ENCODE peak calls at places on chromosomes 11 and 22, in ten cellular contexts. L, I, U, Q, G, F, Z, P, X and A are unnamed samples.

GRCh38 chr11:67504023-67504949 is 877 bp downstream of the PITPNM1 start:
- DNase-seq in L (peak; percentile 22), I (no peak), U (peak; percentile 73), Q (no peak), G (peak; percentile 33), F (peak; percentile 22), Z (no peak), P (peak; percentile 55), X (no peak), A (no peak)

GRCh38 chr22:38982008-38982927 is at the start of gene APOBEC3B:
- DNase-seq in L (peak; percentile 59), I (peak; percentile 95), U (peak; percentile 88), Q (peak; percentile 70), G (peak; percentile 80), F (peak; percentile 97), Z (peak; percentile 96), P (peak; percentile 53), X (peak; percentile 77), A (peak; percentile 88)

GRCh38 chr22:47795477-47796127 is 1033.2 kb downstream of the TBC1D22A start:
- DNase-seq in L (no peak), I (no peak), U (no peak), Q (no peak), G (no peak), F (no peak), Z (no peak), P (no peak), X (no peak), A (no peak)

GRCh38 chr11:11580831-11581492 is 40.8 kb downstream of the GALNT18 start:
- DNase-seq in L (no peak), I (no peak), U (no peak), Q (no peak), G (no peak), F (peak; percentile 53), Z (no peak), P (no peak), X (no peak), A (no peak)

GRCh38 chr11:12143461-12144258 is 33.3 kb downstream of the MICAL2 start:
- DNase-seq in L (no peak), I (no peak), U (no peak), Q (no peak), G (no peak), F (no peak), Z (peak; percentile 62), P (no peak), X (no peak), A (no peak)

GRCh38 chr11:128496684-128497056 is 90.7 kb downstream of the ETS1 start:
- DNase-seq in L (no peak), I (no peak), U (no peak), Q (no peak), G (no peak), F (peak; percentile 54), Z (no peak), P (no peak), X (no peak), A (no peak)

GRCh38 chr22:32205974-32206773 is 1.3 kb upstream of the RFPL2 start:
- DNase-seq in L (no peak), I (no peak), U (no peak), Q (no peak), G (no peak), F (no peak), Z (no peak), P (no peak), X (no peak), A (no peak)

GRCh38 chr11:108890482-108891092 is 225.7 kb downstream of the DDX10 start:
- DNase-seq in L (no peak), I (no peak), U (no peak), Q (no peak), G (no peak), F (no peak), Z (no peak), P (no peak), X (no peak), A (no peak)

GRCh38 chr11:3380706-3381570 is 2.0 kb upstream of the ZNF195 start:
- DNase-seq in L (no peak), I (no peak), U (no peak), Q (no peak), G (no peak), F (no peak), Z (no peak), P (no peak), X (peak; percentile 42), A (no peak)

GRCh38 chr11:7353100-7353499 is 101.4 kb downstream of the SYT9 start:
- DNase-seq in L (no peak), I (no peak), U (peak; percentile 9), Q (no peak), G (peak; percentile 10), F (peak; percentile 62), Z (peak; percentile 58), P (peak; percentile 10), X (peak; percentile 25), A (peak; percentile 17)

GRCh38 chr22:28899199-28899853 is 16.0 kb downstream of the ZNRF3 start:
- DNase-seq in L (peak; percentile 33), I (peak; percentile 20), U (no peak), Q (no peak), G (peak; percentile 13), F (peak; percentile 72), Z (peak; percentile 41), P (peak; percentile 34), X (no peak), A (no peak)

GRCh38 chr11:12800032-12800671 is 125.9 kb downstream of the TEAD1 start:
- DNase-seq in L (no peak), I (peak; percentile 81), U (peak; percentile 78), Q (no peak), G (no peak), F (peak; percentile 93), Z (peak; percentile 81), P (no peak), X (peak; percentile 71), A (no peak)

GRCh38 chr11:37504066-37504611 is 906.1 kb upstream of the RAG2 start:
- DNase-seq in L (no peak), I (peak; percentile 90), U (peak; percentile 31), Q (no peak), G (no peak), F (peak; percentile 94), Z (no peak), P (peak; percentile 2), X (peak; percentile 3), A (no peak)